ENCODE peak calls at places on chromosome 4, in eight cellular contexts. O, X, N, U, P, Y, I and S are unnamed samples.

GRCh38 chr4:8269535-8270417 is at the start of gene HTRA3:
- DNase-seq in X (peak), I (peak), Y (no peak), N (peak), O (no peak), U (no peak), P (peak), S (no peak)

GRCh38 chr4:10875144-10875799 is 190.7 kb upstream of the CLNK start:
- DNase-seq in P (no peak), O (no peak), I (no peak), Y (no peak), X (no peak), U (no peak), N (no peak), S (no peak)

GRCh38 chr4:11719879-11720278 is 291.2 kb upstream of the HS3ST1 start:
- DNase-seq in N (no peak), Y (no peak), X (no peak), O (peak), P (no peak), I (no peak), U (no peak), S (no peak)

GRCh38 chr4:142974331-142974730 is 128.2 kb upstream of the INPP4B start:
- DNase-seq in X (no peak), P (no peak), U (no peak), N (peak), O (no peak), I (no peak), Y (no peak), S (no peak)

GRCh38 chr4:41525129-41525528 is 12.8 kb upstream of the LIMCH1 start:
- DNase-seq in Y (no peak), O (peak), N (no peak), P (no peak), I (no peak), X (no peak), U (peak), S (no peak)

GRCh38 chr4:81039351-81040174 is 9.1 kb downstream of the BMP3 start:
- DNase-seq in P (no peak), U (no peak), Y (no peak), O (no peak), N (no peak), X (no peak), I (peak), S (no peak)

GRCh38 chr4:56850910-56851309 is 29.4 kb upstream of the SPINK2 start:
- DNase-seq in O (no peak), P (no peak), I (no peak), N (no peak), U (no peak), Y (no peak), X (no peak), S (no peak)

GRCh38 chr4:187125062-187125461 is 401.4 kb upstream of the FAT1 start:
- DNase-seq in U (no peak), I (no peak), P (no peak), O (no peak), X (no peak), Y (no peak), N (no peak), S (no peak)

GRCh38 chr4:107220976-107221375 is 184.9 kb upstream of the DKK2 start:
- DNase-seq in Y (no peak), P (no peak), X (no peak), I (no peak), U (no peak), N (no peak), O (no peak), S (no peak)

GRCh38 chr4:148787831-148788477 is 345.7 kb upstream of the NR3C2 start:
- DNase-seq in P (no peak), Y (no peak), U (no peak), N (no peak), O (no peak), X (peak), I (no peak), S (no peak)

GRCh38 chr4:88027611-88028608 is 20.5 kb downstream of the PKD2 start:
- DNase-seq in U (no peak), O (no peak), N (no peak), X (no peak), I (peak), Y (no peak), P (no peak), S (no peak)

GRCh38 chr4:175536852-175537453 is 275.1 kb downstream of the GPM6A start:
- DNase-seq in P (no peak), N (no peak), U (peak), Y (no peak), I (peak), X (no peak), O (no peak), S (no peak)

GRCh38 chr4:71290074-71290473 is 48.7 kb upstream of the SLC4A4 start:
- DNase-seq in N (no peak), I (no peak), P (no peak), X (no peak), Y (no peak), O (no peak), U (no peak), S (no peak)

GRCh38 chr4:6695660-6696581 is 2.2 kb downstream of the S100P start:
- DNase-seq in U (peak), Y (peak), N (no peak), O (peak), P (no peak), X (no peak), I (peak), S (no peak)

GRCh38 chr4:3689006-3689405 is 77.2 kb upstream of the ADRA2C start:
- DNase-seq in U (no peak), Y (no peak), O (no peak), X (no peak), I (no peak), N (no peak), P (no peak), S (no peak)

GRCh38 chr4:172596206-172596605 is 572.4 kb upstream of the GALNT7 start:
- DNase-seq in P (no peak), X (no peak), N (no peak), I (no peak), O (no peak), Y (no peak), U (no peak), S (no peak)
- TF ChIP-seq CTCF in P (no peak), X (no peak), N (no peak), I (no peak), O (no peak), Y (no peak), U (no peak), S (no peak)

GRCh38 chr4:140094701-140095420 is 59.1 kb downstream of the MAML3 start:
- DNase-seq in P (no peak), O (peak), Y (peak), U (no peak), N (peak), I (peak), X (peak), S (peak)
- H3K4me3 ChIP-seq in P (no peak), O (no peak), Y (no peak), U (peak), N (no peak), I (peak), X (peak), S (no peak)

DNA sequence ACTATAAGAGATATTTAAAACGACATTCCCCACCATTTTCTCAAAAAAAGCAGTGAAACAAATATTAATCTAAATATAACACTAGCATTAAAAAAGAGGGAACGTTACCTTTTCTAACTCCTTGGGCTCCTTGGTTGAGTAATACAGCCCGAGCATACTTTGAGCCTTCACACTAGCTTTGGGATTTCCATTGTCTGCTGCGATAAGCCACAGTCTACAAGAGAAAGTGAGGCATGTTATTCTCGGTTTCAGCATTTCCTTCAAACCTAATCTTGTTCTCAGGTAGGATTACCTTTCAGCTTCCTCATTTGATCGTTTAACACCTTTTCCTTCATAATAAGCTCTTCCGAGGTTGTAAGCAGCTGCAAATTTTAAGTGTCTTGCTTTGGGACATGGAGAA is 21.7 kb downstream of the LRP2BP start:
- DNase-seq in X (no peak), P (no peak), U (no peak), I (no peak), N (no peak), Y (no peak), O (no peak), S (no peak)
- TF ChIP-seq POLR2A in X (no peak), P (no peak), U (no peak), I (no peak), N (no peak), Y (no peak), O (no peak), S (no peak)

GRCh38 chr4:125423124-125423523 is 108.4 kb downstream of the FAT4 start:
- DNase-seq in X (no peak), N (no peak), Y (no peak), U (no peak), P (no peak), O (no peak), I (no peak), S (no peak)
- TF ChIP-seq CTCF in X (no peak), N (no peak), Y (no peak), U (no peak), P (no peak), O (no peak), I (no peak), S (no peak)

DNA sequence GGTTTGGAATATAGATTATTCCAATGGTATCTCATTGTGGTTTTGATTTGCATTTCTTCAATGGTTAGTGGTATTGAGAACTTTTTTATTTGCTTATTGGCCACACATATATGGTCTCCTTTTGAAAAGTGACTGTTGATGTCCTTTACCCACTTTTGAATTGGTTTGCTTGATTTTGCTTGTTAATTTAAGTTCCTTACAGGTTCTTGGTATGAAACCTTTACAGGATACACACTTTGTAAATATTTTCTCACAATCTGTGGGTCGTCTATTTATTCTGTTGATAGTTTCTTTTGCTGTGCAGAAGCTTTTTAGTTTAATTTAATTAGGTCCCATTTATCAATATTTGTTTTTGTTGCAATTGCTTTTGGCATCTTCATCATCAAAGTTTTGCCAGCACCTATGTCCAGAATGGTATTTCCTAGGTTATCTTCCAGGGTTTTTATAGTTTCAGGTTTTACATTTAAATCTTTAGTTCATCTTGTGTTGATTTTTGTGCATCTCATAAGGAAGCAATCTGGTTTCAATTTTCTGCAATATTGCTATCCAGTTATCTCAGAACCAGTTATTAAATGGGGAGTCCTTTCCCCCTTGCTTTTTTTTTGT is 475.7 kb upstream of the PABPC4L start:
- DNase-seq in P (no peak), I (no peak), X (no peak), Y (no peak), N (no peak), O (no peak), U (no peak), S (no peak)
- H3K4me3 ChIP-seq in P (no peak), I (no peak), X (no peak), Y (no peak), N (no peak), O (no peak), U (no peak), S (no peak)

GRCh38 chr4:158172196-158172557 is 648 bp downstream of the GASK1B start:
- DNase-seq in X (no peak), O (no peak), U (no peak), Y (no peak), I (no peak), P (no peak), N (no peak), S (no peak)
- TF ChIP-seq POLR2A in X (no peak), O (no peak), U (no peak), Y (no peak), I (no peak), P (no peak), N (no peak), S (no peak)

GRCh38 chr4:15478724-15479088 is 9.0 kb downstream of the CC2D2A start:
- DNase-seq in N (no peak), I (no peak), O (no peak), P (no peak), U (peak), Y (no peak), X (no peak), S (no peak)
- TF ChIP-seq CTCF in N (no peak), I (no peak), O (no peak), P (no peak), U (no peak), Y (no peak), X (no peak), S (no peak)